ENCODE peak calls at places on chromosomes 5 and 9, in five cellular contexts. X, D, L, W and N are unnamed samples. For H3K4me1, the result is how much of the 10 kb centered on the place peaks cover.

GRCh38 chr5:95043234-95043633 is 241.7 kb downstream of the MCTP1 start:
- DNase-seq in X (no peak), D (no peak), L (no peak), W (no peak), N (no peak)

GRCh38 chr5:131252824-131253171 is 11.1 kb upstream of the CDC42SE2 start:
- DNase-seq in X (no peak), D (peak), L (peak), W (peak), N (no peak)

GRCh38 chr5:33297760-33298216 is 143.0 kb upstream of the TARS1 start:
- DNase-seq in X (no peak), D (no peak), L (no peak), W (no peak), N (no peak)

GRCh38 chr5:172421-172820 is 18.9 kb upstream of the LRRC14B start:
- DNase-seq in X (no peak), D (no peak), L (no peak), W (no peak), N (no peak)

GRCh38 chr5:1105350-1106265 is 6.3 kb downstream of the SLC12A7 start:
- DNase-seq in X (no peak), D (no peak), L (peak), W (peak), N (no peak)

GRCh38 chr5:168528521-168529360 is at the start of gene FBLL1:
- DNase-seq in X (peak), D (no peak), L (no peak), W (no peak), N (no peak)

GRCh38 chr9:29349050-29349449 is 1775.8 kb upstream of the C9orf72 start:
- DNase-seq in X (no peak), D (no peak), L (no peak), W (no peak), N (no peak)

GRCh38 chr5:176741566-176742211 is 68.7 kb upstream of the UNC5A start:
- DNase-seq in X (no peak), D (no peak), L (no peak), W (no peak), N (peak)

GRCh38 chr5:163838738-163839137 is 333.3 kb downstream of the MAT2B start:
- DNase-seq in X (peak), D (no peak), L (no peak), W (no peak), N (no peak)

GRCh38 chr9:5721279-5722087 is 92.6 kb downstream of the RIC1 start:
- DNase-seq in X (no peak), D (no peak), L (no peak), W (no peak), N (no peak)

GRCh38 chr5:150527038-150527437 is 19.1 kb downstream of the NDST1 start:
- DNase-seq in X (no peak), D (no peak), L (no peak), W (no peak), N (no peak)

GRCh38 chr5:84382363-84383295 is 2.1 kb downstream of the EDIL3 start:
- DNase-seq in X (peak), D (peak), L (no peak), W (no peak), N (no peak)

GRCh38 chr9:69036799-69037198 is 1.2 kb downstream of the FXN start:
- DNase-seq in X (no peak), D (no peak), L (no peak), W (no peak), N (no peak)

GRCh38 chr5:6598351-6598900 is 34.4 kb downstream of the NSUN2 start:
- DNase-seq in X (peak), D (no peak), L (no peak), W (no peak), N (peak)

GRCh38 chr9:22119537-22120167 is 110.5 kb upstream of the CDKN2B start:
- DNase-seq in X (peak), D (no peak), L (peak), W (no peak), N (no peak)

GRCh38 chr9:94950733-94951590 is 224.5 kb downstream of the AOPEP start:
- DNase-seq in X (peak), D (no peak), L (peak), W (no peak), N (no peak)

GRCh38 chr9:122232907-122233306 is 4.2 kb upstream of the LHX6 start:
- DNase-seq in X (no peak), D (no peak), L (no peak), W (no peak), N (no peak)

GRCh38 chr9:133351908-133352634 is 4.1 kb downstream of the RPL7A start:
- DNase-seq in X (peak), D (no peak), L (no peak), W (no peak), N (no peak)

GRCh38 chr5:96146675-96147074 is 185.0 kb upstream of the ELL2 start:
- DNase-seq in X (peak), D (no peak), L (peak), W (no peak), N (no peak)

GRCh38 chr9:115393976-115394775 is 276.2 kb upstream of the TNC start:
- DNase-seq in X (no peak), D (no peak), L (no peak), W (no peak), N (no peak)

GRCh38 chr5:83281658-83282057 is 189.9 kb upstream of the VCAN start:
- DNase-seq in X (peak), D (no peak), L (no peak), W (no peak), N (no peak)

GRCh38 chr9:83384214-83384613 is 154.0 kb downstream of the FRMD3 start:
- DNase-seq in X (no peak), D (no peak), L (no peak), W (no peak), N (no peak)

GRCh38 chr5:66382152-66382551 is 214.0 kb upstream of the MAST4 start:
- DNase-seq in X (no peak), D (no peak), L (no peak), W (no peak), N (no peak)

GRCh38 chr9:113776194-113776593 is 99.9 kb upstream of the ZNF618 start:
- DNase-seq in X (no peak), D (no peak), L (no peak), W (no peak), N (no peak)

GRCh38 chr5:14451866-14452265 is 129.7 kb upstream of the OTULINL start:
- DNase-seq in X (no peak), D (no peak), L (no peak), W (no peak), N (no peak)

GRCh38 chr9:3508531-3509374 is 17.0 kb downstream of the RFX3 start:
- DNase-seq in X (peak), D (no peak), L (no peak), W (no peak), N (no peak)

GRCh38 chr5:17042041-17042440 is 106.0 kb upstream of the MYO10 start:
- DNase-seq in X (no peak), D (no peak), L (no peak), W (no peak), N (no peak)

GRCh38 chr9:117296453-117296852 is 118.4 kb downstream of the ASTN2 start:
- DNase-seq in X (no peak), D (no peak), L (no peak), W (no peak), N (no peak)
- H3K4me1 ChIP-seq in X (under half), D (under half), L (under half), W (under half), N (under half)

GRCh38 chr5:2755811-2756210 is 4.3 kb upstream of the IRX2 start:
- DNase-seq in X (no peak), D (no peak), L (no peak), W (no peak), N (peak)
- H3K27ac ChIP-seq in X (no peak), D (no peak), L (no peak), W (no peak), N (no peak)

GRCh38 chr9:72701510-72701909 is 180.1 kb downstream of the TMC1 start:
- DNase-seq in X (no peak), D (no peak), L (no peak), W (no peak), N (no peak)

GRCh38 chr9:72704688-72705375 is 183.4 kb downstream of the TMC1 start:
- DNase-seq in X (no peak), D (no peak), L (no peak), W (no peak), N (no peak)

DNA sequence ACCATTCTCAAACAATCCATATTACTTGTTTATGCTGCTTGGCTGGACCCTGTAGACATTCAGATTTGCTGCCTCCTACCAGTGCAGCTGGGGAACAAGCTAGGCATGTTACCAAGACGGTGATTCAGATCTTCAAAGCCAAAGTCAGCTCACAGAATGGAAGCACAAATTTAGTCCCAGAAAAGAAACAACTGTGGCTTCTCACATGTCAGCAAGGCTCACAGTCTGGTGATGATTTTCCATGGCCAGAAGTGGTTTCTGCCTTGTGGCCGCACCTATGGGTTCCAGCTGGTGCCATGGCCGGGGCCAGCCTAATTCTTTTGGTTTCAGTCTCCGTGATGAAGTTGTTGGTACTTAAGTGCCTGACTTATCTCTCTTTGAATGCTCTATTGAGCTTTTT is 182.2 kb downstream of the TMC1 start:
- DNase-seq in X (peak), D (no peak), L (no peak), W (no peak), N (no peak)
- H3K4me3 ChIP-seq in X (no peak), D (no peak), L (no peak), W (no peak), N (no peak)

GRCh38 chr5:127810014-127810413 is 106.8 kb downstream of the CCDC192 start:
- DNase-seq in X (no peak), D (no peak), L (no peak), W (no peak), N (no peak)

GRCh38 chr5:127813633-127814171 is 110.5 kb downstream of the CCDC192 start:
- DNase-seq in X (peak), D (no peak), L (no peak), W (no peak), N (no peak)

GRCh38 chr5:127810707-127811106 is 107.5 kb downstream of the CCDC192 start:
- DNase-seq in X (no peak), D (no peak), L (no peak), W (no peak), N (no peak)

GRCh38 chr5:127812570-127812969 is 109.4 kb downstream of the CCDC192 start:
- DNase-seq in X (no peak), D (no peak), L (no peak), W (no peak), N (no peak)

DNA sequence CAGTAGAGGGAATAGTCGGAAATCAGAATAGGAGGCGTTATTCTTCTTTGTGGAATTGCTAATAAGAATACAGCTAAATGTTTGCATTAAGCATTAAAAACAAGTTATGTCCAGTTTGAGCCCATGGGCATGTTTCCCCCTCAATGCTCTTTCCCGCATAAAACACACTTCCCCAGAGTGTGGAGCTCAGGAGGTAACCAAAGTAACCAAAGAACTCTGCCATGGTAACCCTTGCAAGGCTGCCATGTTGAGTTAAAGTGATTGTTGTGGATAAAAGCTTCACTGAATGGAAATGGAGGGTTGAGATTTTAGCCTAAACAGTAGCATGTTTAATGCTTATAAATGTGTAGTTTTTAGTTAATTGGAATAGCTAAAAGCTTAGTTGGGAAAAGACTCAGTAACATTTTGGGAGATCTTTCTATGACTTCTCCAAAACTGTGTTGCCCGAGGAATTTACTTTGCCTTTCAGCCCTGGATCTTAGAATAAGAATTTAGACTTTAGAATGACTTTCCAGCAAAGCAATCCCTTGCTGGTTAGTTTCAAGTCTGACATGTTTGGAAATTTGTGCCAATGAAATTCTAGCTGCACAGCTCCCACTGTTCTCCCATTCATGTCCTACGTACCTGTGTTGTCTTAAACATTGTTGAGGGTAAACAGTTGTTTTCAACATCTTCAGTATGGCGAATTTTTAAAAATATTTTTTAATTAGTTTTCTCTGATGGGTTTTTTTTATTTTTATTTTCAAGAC is 111.2 kb downstream of the CCDC192 start:
- DNase-seq in X (no peak), D (no peak), L (no peak), W (no peak), N (no peak)
- H3K4me1 ChIP-seq in X (under half), D (under half), L (under half), W (under half), N (under half)

GRCh38 chr5:42621662-42622061 is 135.0 kb upstream of the CCDC152 start:
- DNase-seq in X (peak), D (no peak), L (no peak), W (no peak), N (no peak)
- H3K27ac ChIP-seq in X (no peak), D (peak), L (no peak), W (no peak), N (no peak)

GRCh38 chr5:31273631-31274378 is 80.3 kb downstream of the CDH6 start:
- DNase-seq in X (no peak), D (no peak), L (peak), W (no peak), N (no peak)
- H3K4me3 ChIP-seq in X (peak), D (peak), L (no peak), W (no peak), N (peak)

GRCh38 chr5:179909224-179909623 is 1.5 kb upstream of the TBC1D9B start:
- DNase-seq in X (no peak), D (no peak), L (no peak), W (no peak), N (no peak)
- H3K4me1 ChIP-seq in X (under half), D (under half), L (under half), W (under half), N (under half)